ENCODE peak calls at places on chromosomes 4 and X, in six cellular contexts. One of them, this sample, is unnamed.

GRCh38 chr4:2923678-2924173 is 39.5 kb downstream of the NOP14 start:
- DNase-seq in LoVo: no peak
- DNase-seq in C1 segment of cervical spinal cord: no peak
- DNase-seq in osteocyte: no peak
- DNase-seq in M059J: no peak
- DNase-seq in lung microvascular endothelial cell: no peak
- DNase-seq in this sample: no peak

GRCh38 chrX:41781500-41781899 is 57.5 kb downstream of the GPR82 start:
- DNase-seq in lung microvascular endothelial cell: peak; percentile 45
- DNase-seq in C1 segment of cervical spinal cord: no peak
- DNase-seq in osteocyte: no peak
- DNase-seq in M059J: peak; percentile 36
- DNase-seq in LoVo: peak; percentile 32
- DNase-seq in this sample: peak; percentile 39

GRCh38 chr4:100103671-100104070 is 86.6 kb downstream of the DDIT4L start:
- DNase-seq in lung microvascular endothelial cell: no peak
- DNase-seq in osteocyte: no peak
- DNase-seq in LoVo: no peak
- DNase-seq in C1 segment of cervical spinal cord: no peak
- DNase-seq in M059J: no peak
- DNase-seq in this sample: no peak

GRCh38 chrX:134990475-134991473 is at the start of gene SMIM10:
- DNase-seq in M059J: peak; percentile 93
- DNase-seq in osteocyte: peak; percentile 89
- DNase-seq in LoVo: no peak
- DNase-seq in lung microvascular endothelial cell: peak; percentile 59
- DNase-seq in C1 segment of cervical spinal cord: peak; percentile 20
- DNase-seq in this sample: peak; percentile 48

GRCh38 chr4:130147618-130148017 is 1051.7 kb downstream of the C4orf33 start:
- DNase-seq in osteocyte: no peak
- DNase-seq in M059J: no peak
- DNase-seq in C1 segment of cervical spinal cord: peak; percentile 4
- DNase-seq in lung microvascular endothelial cell: no peak
- DNase-seq in LoVo: no peak
- DNase-seq in this sample: no peak

GRCh38 chr4:3571921-3572320 is 39.7 kb upstream of the LRPAP1 start:
- DNase-seq in lung microvascular endothelial cell: no peak
- DNase-seq in LoVo: no peak
- DNase-seq in osteocyte: no peak
- DNase-seq in M059J: no peak
- DNase-seq in C1 segment of cervical spinal cord: no peak
- DNase-seq in this sample: no peak

GRCh38 chr4:26288308-26288982 is 32.4 kb upstream of the RBPJ start:
- DNase-seq in lung microvascular endothelial cell: no peak
- DNase-seq in LoVo: no peak
- DNase-seq in osteocyte: no peak
- DNase-seq in C1 segment of cervical spinal cord: no peak
- DNase-seq in M059J: peak; percentile 78
- DNase-seq in this sample: peak; percentile 72

GRCh38 chrX:84064164-84064563 is 123.8 kb downstream of the RPS6KA6 start:
- DNase-seq in LoVo: no peak
- DNase-seq in M059J: no peak
- DNase-seq in lung microvascular endothelial cell: no peak
- DNase-seq in osteocyte: no peak
- DNase-seq in C1 segment of cervical spinal cord: no peak
- DNase-seq in this sample: peak; percentile 3

GRCh38 chrX:1336331-1337143 is at the start of gene IL3RA:
- DNase-seq in lung microvascular endothelial cell: peak; percentile 42
- DNase-seq in osteocyte: no peak
- DNase-seq in LoVo: peak; percentile 7
- DNase-seq in M059J: no peak
- DNase-seq in C1 segment of cervical spinal cord: peak; percentile 23
- DNase-seq in this sample: no peak

GRCh38 chr4:956531-957230 is 16.7 kb downstream of the DGKQ start:
- DNase-seq in osteocyte: no peak
- DNase-seq in LoVo: no peak
- DNase-seq in lung microvascular endothelial cell: no peak
- DNase-seq in C1 segment of cervical spinal cord: no peak
- DNase-seq in M059J: no peak
- DNase-seq in this sample: no peak

GRCh38 chr4:17085416-17085815 is 187.0 kb upstream of the LDB2 start:
- DNase-seq in C1 segment of cervical spinal cord: no peak
- DNase-seq in M059J: peak; percentile 51
- DNase-seq in lung microvascular endothelial cell: no peak
- DNase-seq in LoVo: no peak
- DNase-seq in osteocyte: no peak
- DNase-seq in this sample: no peak

GRCh38 chrX:48793935-48794334 is 7.5 kb downstream of the GATA1 start:
- DNase-seq in C1 segment of cervical spinal cord: no peak
- DNase-seq in osteocyte: no peak
- DNase-seq in lung microvascular endothelial cell: no peak
- DNase-seq in M059J: no peak
- DNase-seq in LoVo: no peak
- DNase-seq in this sample: no peak

GRCh38 chr4:137156054-137156453 is 376.2 kb downstream of the PCDH18 start:
- DNase-seq in osteocyte: no peak
- DNase-seq in C1 segment of cervical spinal cord: no peak
- DNase-seq in lung microvascular endothelial cell: no peak
- DNase-seq in M059J: peak; percentile 33
- DNase-seq in LoVo: no peak
- DNase-seq in this sample: peak; percentile 49

GRCh38 chrX:134821901-134822300 is 163.6 kb upstream of the PLAC1 start:
- DNase-seq in LoVo: no peak
- DNase-seq in lung microvascular endothelial cell: peak; percentile 52
- DNase-seq in C1 segment of cervical spinal cord: no peak
- DNase-seq in osteocyte: no peak
- DNase-seq in M059J: no peak
- DNase-seq in this sample: no peak

GRCh38 chr4:13980317-13980716 is 352.8 kb upstream of the BOD1L1 start:
- DNase-seq in LoVo: peak; percentile 11
- DNase-seq in osteocyte: no peak
- DNase-seq in M059J: peak; percentile 89
- DNase-seq in C1 segment of cervical spinal cord: no peak
- DNase-seq in lung microvascular endothelial cell: peak; percentile 18
- DNase-seq in this sample: peak; percentile 41

GRCh38 chrX:22433292-22434070 is 160.8 kb downstream of the CBLL2 start:
- DNase-seq in C1 segment of cervical spinal cord: no peak
- DNase-seq in M059J: no peak
- DNase-seq in lung microvascular endothelial cell: no peak
- DNase-seq in LoVo: no peak
- DNase-seq in osteocyte: no peak
- DNase-seq in this sample: no peak

GRCh38 chrX:108245462-108245861 is 153.9 kb downstream of the ATG4A start:
- DNase-seq in LoVo: no peak
- DNase-seq in C1 segment of cervical spinal cord: no peak
- DNase-seq in osteocyte: no peak
- DNase-seq in M059J: peak; percentile 3
- DNase-seq in lung microvascular endothelial cell: no peak
- DNase-seq in this sample: no peak

GRCh38 chr4:4761128-4761991 is 98.1 kb upstream of the MSX1 start:
- DNase-seq in osteocyte: no peak
- DNase-seq in LoVo: no peak
- DNase-seq in lung microvascular endothelial cell: no peak
- DNase-seq in C1 segment of cervical spinal cord: no peak
- DNase-seq in M059J: no peak
- DNase-seq in this sample: no peak

GRCh38 chr4:78811034-78811433 is 34.9 kb downstream of the BMP2K start:
- DNase-seq in lung microvascular endothelial cell: no peak
- DNase-seq in M059J: no peak
- DNase-seq in osteocyte: no peak
- DNase-seq in C1 segment of cervical spinal cord: no peak
- DNase-seq in LoVo: no peak
- DNase-seq in this sample: no peak

GRCh38 chr4:147596976-147597375 is 20.2 kb upstream of the TMEM184C start:
- DNase-seq in C1 segment of cervical spinal cord: no peak
- DNase-seq in LoVo: peak; percentile 40
- DNase-seq in lung microvascular endothelial cell: peak; percentile 80
- DNase-seq in osteocyte: no peak
- DNase-seq in M059J: peak; percentile 94
- DNase-seq in this sample: peak; percentile 83

GRCh38 chrX:12974797-12975669 is at the start of gene TMSB4X:
- DNase-seq in osteocyte: peak; percentile 95
- DNase-seq in C1 segment of cervical spinal cord: peak; percentile 70
- DNase-seq in lung microvascular endothelial cell: peak; percentile 84
- DNase-seq in LoVo: peak; percentile 79
- DNase-seq in M059J: peak; percentile 81
- DNase-seq in this sample: peak; percentile 75

GRCh38 chrX:42684062-42684461 is 93.9 kb downstream of the PPP1R2C start:
- DNase-seq in M059J: peak; percentile 18
- DNase-seq in osteocyte: no peak
- DNase-seq in lung microvascular endothelial cell: no peak
- DNase-seq in C1 segment of cervical spinal cord: no peak
- DNase-seq in LoVo: no peak
- DNase-seq in this sample: no peak

GRCh38 chrX:132837126-132837525 is 121.3 kb downstream of the HS6ST2 start:
- DNase-seq in lung microvascular endothelial cell: peak; percentile 77
- DNase-seq in osteocyte: no peak
- DNase-seq in M059J: peak; percentile 71
- DNase-seq in C1 segment of cervical spinal cord: no peak
- DNase-seq in LoVo: peak; percentile 32
- DNase-seq in this sample: peak; percentile 57

GRCh38 chrX:70044541-70045245 is 5.0 kb downstream of the AWAT2 start:
- DNase-seq in osteocyte: peak; percentile 75
- DNase-seq in lung microvascular endothelial cell: peak; percentile 31
- DNase-seq in C1 segment of cervical spinal cord: no peak
- DNase-seq in M059J: peak; percentile 15
- DNase-seq in LoVo: no peak
- DNase-seq in this sample: peak; percentile 16

GRCh38 chr4:38203609-38204008 is 243.4 kb downstream of the PTTG2 start:
- DNase-seq in osteocyte: no peak
- DNase-seq in C1 segment of cervical spinal cord: no peak
- DNase-seq in lung microvascular endothelial cell: no peak
- DNase-seq in M059J: no peak
- DNase-seq in LoVo: no peak
- DNase-seq in this sample: peak; percentile 27

GRCh38 chrX:123814343-123814742 is 45.5 kb upstream of the XIAP start:
- DNase-seq in lung microvascular endothelial cell: no peak
- DNase-seq in M059J: peak; percentile 48
- DNase-seq in osteocyte: no peak
- DNase-seq in LoVo: no peak
- DNase-seq in C1 segment of cervical spinal cord: no peak
- DNase-seq in this sample: peak; percentile 15

GRCh38 chr4:62560858-62561257 is 1360.7 kb downstream of the ADGRL3 start:
- DNase-seq in M059J: no peak
- DNase-seq in lung microvascular endothelial cell: no peak
- DNase-seq in LoVo: no peak
- DNase-seq in C1 segment of cervical spinal cord: no peak
- DNase-seq in osteocyte: no peak
- DNase-seq in this sample: no peak

GRCh38 chr4:151432654-151433053 is 23.7 kb downstream of the FHIP1A start:
- DNase-seq in LoVo: no peak
- DNase-seq in M059J: no peak
- DNase-seq in osteocyte: no peak
- DNase-seq in lung microvascular endothelial cell: no peak
- DNase-seq in C1 segment of cervical spinal cord: no peak
- DNase-seq in this sample: no peak

GRCh38 chrX:38923451-38923969 is 122.3 kb downstream of the MID1IP1 start:
- DNase-seq in osteocyte: no peak
- DNase-seq in LoVo: no peak
- DNase-seq in C1 segment of cervical spinal cord: no peak
- DNase-seq in M059J: no peak
- DNase-seq in lung microvascular endothelial cell: no peak
- DNase-seq in this sample: no peak

GRCh38 chr4:76703123-76703490 is 194.8 kb downstream of the SOWAHB start:
- DNase-seq in C1 segment of cervical spinal cord: no peak
- DNase-seq in M059J: peak; percentile 77
- DNase-seq in LoVo: peak; percentile 61
- DNase-seq in lung microvascular endothelial cell: no peak
- DNase-seq in osteocyte: no peak
- DNase-seq in this sample: peak; percentile 87

GRCh38 chrX:3177851-3178250 is 136.6 kb downstream of the ARSF start:
- DNase-seq in lung microvascular endothelial cell: no peak
- DNase-seq in LoVo: peak; percentile 1
- DNase-seq in M059J: peak; percentile 87
- DNase-seq in osteocyte: no peak
- DNase-seq in C1 segment of cervical spinal cord: no peak
- DNase-seq in this sample: peak; percentile 54

GRCh38 chr4:127737295-127737694 is 7.1 kb downstream of the SLC25A31 start:
- DNase-seq in C1 segment of cervical spinal cord: no peak
- DNase-seq in osteocyte: no peak
- DNase-seq in M059J: no peak
- DNase-seq in LoVo: no peak
- DNase-seq in lung microvascular endothelial cell: no peak
- DNase-seq in this sample: no peak

GRCh38 chr4:186789671-186790070 is 66.0 kb upstream of the FAT1 start:
- DNase-seq in osteocyte: no peak
- DNase-seq in LoVo: no peak
- DNase-seq in M059J: no peak
- DNase-seq in lung microvascular endothelial cell: no peak
- DNase-seq in C1 segment of cervical spinal cord: no peak
- DNase-seq in this sample: no peak

GRCh38 chr4:140363558-140363957 is 9.9 kb upstream of the SCOC start:
- DNase-seq in LoVo: no peak
- DNase-seq in M059J: no peak
- DNase-seq in osteocyte: no peak
- DNase-seq in C1 segment of cervical spinal cord: no peak
- DNase-seq in lung microvascular endothelial cell: no peak
- DNase-seq in this sample: no peak